ENCODE peak calls at places on chromosome 2, in ten cellular contexts. One of them, this sample, is unnamed. For H3K36me3 and H3K9me3, the result is how much of the 10 kb centered on the place peaks cover.

GRCh38 chr2:1033058-1033457 is 82.4 kb downstream of the SNTG2 start:
- DNase-seq in lower lobe of right lung: no peak
- DNase-seq in SJSA1: no peak
- DNase-seq in pancreas: no peak
- DNase-seq in K562: no peak
- DNase-seq in right lobe of liver: no peak
- DNase-seq in CD8-positive, alpha-beta memory T cell: no peak
- DNase-seq in adrenal gland: no peak
- DNase-seq in neuronal stem cell: no peak
- DNase-seq in esophagus squamous epithelium: no peak
- DNase-seq in this sample: no peak

GRCh38 chr2:134917958-134918517 is 584 bp upstream of the CCNT2 start:
- DNase-seq in lower lobe of right lung: no peak
- DNase-seq in SJSA1: peak
- DNase-seq in pancreas: no peak
- DNase-seq in K562: no peak
- DNase-seq in right lobe of liver: no peak
- DNase-seq in CD8-positive, alpha-beta memory T cell: no peak
- DNase-seq in adrenal gland: peak
- DNase-seq in neuronal stem cell: peak
- DNase-seq in esophagus squamous epithelium: peak
- DNase-seq in this sample: peak

GRCh38 chr2:178057179-178057578 is 15.4 kb downstream of the PDE11A start:
- DNase-seq in lower lobe of right lung: no peak
- DNase-seq in SJSA1: no peak
- DNase-seq in pancreas: no peak
- DNase-seq in K562: no peak
- DNase-seq in right lobe of liver: no peak
- DNase-seq in CD8-positive, alpha-beta memory T cell: no peak
- DNase-seq in adrenal gland: no peak
- DNase-seq in neuronal stem cell: no peak
- DNase-seq in esophagus squamous epithelium: no peak
- DNase-seq in this sample: no peak

GRCh38 chr2:95350320-95351079 is 52.0 kb upstream of the FAHD2A start:
- DNase-seq in lower lobe of right lung: no peak
- DNase-seq in SJSA1: no peak
- DNase-seq in pancreas: peak
- DNase-seq in K562: no peak
- DNase-seq in right lobe of liver: peak
- DNase-seq in CD8-positive, alpha-beta memory T cell: no peak
- DNase-seq in adrenal gland: no peak
- DNase-seq in neuronal stem cell: no peak
- DNase-seq in esophagus squamous epithelium: no peak
- DNase-seq in this sample: no peak

GRCh38 chr2:172674034-172674967 is 61.3 kb upstream of the RAPGEF4 start:
- DNase-seq in lower lobe of right lung: peak
- DNase-seq in SJSA1: no peak
- DNase-seq in pancreas: peak
- DNase-seq in K562: peak
- DNase-seq in right lobe of liver: peak
- DNase-seq in CD8-positive, alpha-beta memory T cell: no peak
- DNase-seq in adrenal gland: peak
- DNase-seq in neuronal stem cell: peak
- DNase-seq in esophagus squamous epithelium: no peak
- DNase-seq in this sample: no peak

GRCh38 chr2:70979626-70980025 is 1.2 kb downstream of the ANKRD53 start:
- DNase-seq in lower lobe of right lung: no peak
- DNase-seq in SJSA1: no peak
- DNase-seq in pancreas: no peak
- DNase-seq in K562: no peak
- DNase-seq in right lobe of liver: peak
- DNase-seq in CD8-positive, alpha-beta memory T cell: peak
- DNase-seq in adrenal gland: no peak
- DNase-seq in neuronal stem cell: no peak
- DNase-seq in esophagus squamous epithelium: no peak
- DNase-seq in this sample: no peak

GRCh38 chr2:236219411-236219810 is 44.8 kb downstream of the ASB18 start:
- DNase-seq in lower lobe of right lung: no peak
- DNase-seq in SJSA1: no peak
- DNase-seq in pancreas: no peak
- DNase-seq in K562: no peak
- DNase-seq in right lobe of liver: no peak
- DNase-seq in CD8-positive, alpha-beta memory T cell: no peak
- DNase-seq in adrenal gland: no peak
- DNase-seq in neuronal stem cell: no peak
- DNase-seq in esophagus squamous epithelium: no peak
- DNase-seq in this sample: no peak

GRCh38 chr2:146414456-146414855 is 1430.4 kb upstream of the ACVR2A start:
- DNase-seq in lower lobe of right lung: no peak
- DNase-seq in SJSA1: no peak
- DNase-seq in pancreas: no peak
- DNase-seq in K562: no peak
- DNase-seq in right lobe of liver: no peak
- DNase-seq in CD8-positive, alpha-beta memory T cell: no peak
- DNase-seq in adrenal gland: no peak
- DNase-seq in neuronal stem cell: no peak
- DNase-seq in esophagus squamous epithelium: no peak
- DNase-seq in this sample: no peak

GRCh38 chr2:26770986-26771586 is 7.0 kb downstream of the SLC35F6 start:
- DNase-seq in lower lobe of right lung: no peak
- DNase-seq in SJSA1: no peak
- DNase-seq in pancreas: peak
- DNase-seq in K562: peak
- DNase-seq in right lobe of liver: peak
- DNase-seq in CD8-positive, alpha-beta memory T cell: no peak
- DNase-seq in adrenal gland: peak
- DNase-seq in neuronal stem cell: no peak
- DNase-seq in esophagus squamous epithelium: no peak
- DNase-seq in this sample: no peak

GRCh38 chr2:64846175-64846574 is 143.0 kb upstream of the SLC1A4 start:
- DNase-seq in lower lobe of right lung: no peak
- DNase-seq in SJSA1: no peak
- DNase-seq in pancreas: no peak
- DNase-seq in K562: no peak
- DNase-seq in right lobe of liver: no peak
- DNase-seq in CD8-positive, alpha-beta memory T cell: no peak
- DNase-seq in adrenal gland: no peak
- DNase-seq in neuronal stem cell: no peak
- DNase-seq in esophagus squamous epithelium: no peak
- DNase-seq in this sample: no peak

GRCh38 chr2:200741468-200742202 is 70.1 kb upstream of the BZW1 start:
- DNase-seq in lower lobe of right lung: peak
- DNase-seq in SJSA1: no peak
- DNase-seq in pancreas: no peak
- DNase-seq in K562: no peak
- DNase-seq in right lobe of liver: no peak
- DNase-seq in CD8-positive, alpha-beta memory T cell: no peak
- DNase-seq in adrenal gland: no peak
- DNase-seq in neuronal stem cell: no peak
- DNase-seq in esophagus squamous epithelium: no peak
- DNase-seq in this sample: no peak

GRCh38 chr2:147224070-147224469 is 620.8 kb upstream of the ACVR2A start:
- DNase-seq in lower lobe of right lung: no peak
- DNase-seq in SJSA1: no peak
- DNase-seq in pancreas: no peak
- DNase-seq in K562: no peak
- DNase-seq in right lobe of liver: no peak
- DNase-seq in CD8-positive, alpha-beta memory T cell: no peak
- DNase-seq in adrenal gland: no peak
- DNase-seq in neuronal stem cell: no peak
- DNase-seq in esophagus squamous epithelium: no peak
- DNase-seq in this sample: no peak

DNA sequence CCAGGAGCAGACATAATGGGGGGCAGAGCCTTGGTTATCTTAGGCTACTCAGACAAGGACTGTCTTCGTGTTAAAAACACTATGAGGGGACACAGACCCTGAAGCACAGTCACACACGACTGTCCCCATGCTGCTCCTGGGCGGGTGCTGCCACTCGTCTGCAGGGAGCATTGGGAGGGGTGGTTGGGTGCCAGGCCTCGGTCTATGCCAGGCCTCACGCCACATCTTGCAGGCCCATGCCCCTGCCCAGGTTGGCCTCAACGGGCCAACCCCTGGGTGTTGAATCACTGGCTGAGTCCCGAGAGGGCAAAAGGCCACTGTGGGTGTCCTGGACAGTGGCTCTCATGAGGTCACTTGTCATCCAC is 97.9 kb downstream of the USP40 start:
- DNase-seq in lower lobe of right lung: no peak
- DNase-seq in SJSA1: no peak
- DNase-seq in pancreas: no peak
- DNase-seq in K562: no peak
- DNase-seq in right lobe of liver: peak
- DNase-seq in CD8-positive, alpha-beta memory T cell: no peak
- DNase-seq in adrenal gland: no peak
- DNase-seq in neuronal stem cell: no peak
- DNase-seq in esophagus squamous epithelium: no peak
- DNase-seq in this sample: no peak
- H3K36me3 ChIP-seq in lower lobe of right lung: half or more
- H3K36me3 ChIP-seq in SJSA1: half or more
- H3K36me3 ChIP-seq in pancreas: under half
- H3K36me3 ChIP-seq in K562: under half
- H3K36me3 ChIP-seq in right lobe of liver: under half
- H3K36me3 ChIP-seq in CD8-positive, alpha-beta memory T cell: under half
- H3K36me3 ChIP-seq in adrenal gland: under half
- H3K36me3 ChIP-seq in neuronal stem cell: half or more
- H3K36me3 ChIP-seq in esophagus squamous epithelium: under half
- H3K36me3 ChIP-seq in this sample: under half

GRCh38 chr2:2782007-2782406 is 450.9 kb upstream of the MYT1L start:
- DNase-seq in lower lobe of right lung: no peak
- DNase-seq in SJSA1: no peak
- DNase-seq in pancreas: no peak
- DNase-seq in K562: no peak
- DNase-seq in right lobe of liver: no peak
- DNase-seq in CD8-positive, alpha-beta memory T cell: no peak
- DNase-seq in adrenal gland: no peak
- DNase-seq in neuronal stem cell: no peak
- DNase-seq in esophagus squamous epithelium: no peak
- DNase-seq in this sample: no peak

GRCh38 chr2:2777213-2777612 is 446.1 kb upstream of the MYT1L start:
- DNase-seq in lower lobe of right lung: no peak
- DNase-seq in SJSA1: no peak
- DNase-seq in pancreas: no peak
- DNase-seq in K562: no peak
- DNase-seq in right lobe of liver: no peak
- DNase-seq in CD8-positive, alpha-beta memory T cell: no peak
- DNase-seq in adrenal gland: no peak
- DNase-seq in neuronal stem cell: no peak
- DNase-seq in esophagus squamous epithelium: no peak
- DNase-seq in this sample: no peak

GRCh38 chr2:2775018-2775417 is 443.9 kb upstream of the MYT1L start:
- DNase-seq in lower lobe of right lung: no peak
- DNase-seq in SJSA1: no peak
- DNase-seq in pancreas: no peak
- DNase-seq in K562: no peak
- DNase-seq in right lobe of liver: no peak
- DNase-seq in CD8-positive, alpha-beta memory T cell: no peak
- DNase-seq in adrenal gland: peak
- DNase-seq in neuronal stem cell: no peak
- DNase-seq in esophagus squamous epithelium: no peak
- DNase-seq in this sample: no peak

GRCh38 chr2:2777876-2778275 is 446.8 kb upstream of the MYT1L start:
- DNase-seq in lower lobe of right lung: no peak
- DNase-seq in SJSA1: no peak
- DNase-seq in pancreas: no peak
- DNase-seq in K562: no peak
- DNase-seq in right lobe of liver: no peak
- DNase-seq in CD8-positive, alpha-beta memory T cell: no peak
- DNase-seq in adrenal gland: no peak
- DNase-seq in neuronal stem cell: no peak
- DNase-seq in esophagus squamous epithelium: no peak
- DNase-seq in this sample: no peak

GRCh38 chr2:2779727-2780126 is 448.7 kb upstream of the MYT1L start:
- DNase-seq in lower lobe of right lung: no peak
- DNase-seq in SJSA1: no peak
- DNase-seq in pancreas: no peak
- DNase-seq in K562: no peak
- DNase-seq in right lobe of liver: no peak
- DNase-seq in CD8-positive, alpha-beta memory T cell: no peak
- DNase-seq in adrenal gland: no peak
- DNase-seq in neuronal stem cell: no peak
- DNase-seq in esophagus squamous epithelium: no peak
- DNase-seq in this sample: no peak
- H3K9me3 ChIP-seq in lower lobe of right lung: under half
- H3K9me3 ChIP-seq in SJSA1: under half
- H3K9me3 ChIP-seq in pancreas: under half
- H3K9me3 ChIP-seq in K562: under half
- H3K9me3 ChIP-seq in right lobe of liver: under half
- H3K9me3 ChIP-seq in CD8-positive, alpha-beta memory T cell: under half
- H3K9me3 ChIP-seq in adrenal gland: under half
- H3K9me3 ChIP-seq in neuronal stem cell: under half
- H3K9me3 ChIP-seq in esophagus squamous epithelium: under half
- H3K9me3 ChIP-seq in this sample: under half

DNA sequence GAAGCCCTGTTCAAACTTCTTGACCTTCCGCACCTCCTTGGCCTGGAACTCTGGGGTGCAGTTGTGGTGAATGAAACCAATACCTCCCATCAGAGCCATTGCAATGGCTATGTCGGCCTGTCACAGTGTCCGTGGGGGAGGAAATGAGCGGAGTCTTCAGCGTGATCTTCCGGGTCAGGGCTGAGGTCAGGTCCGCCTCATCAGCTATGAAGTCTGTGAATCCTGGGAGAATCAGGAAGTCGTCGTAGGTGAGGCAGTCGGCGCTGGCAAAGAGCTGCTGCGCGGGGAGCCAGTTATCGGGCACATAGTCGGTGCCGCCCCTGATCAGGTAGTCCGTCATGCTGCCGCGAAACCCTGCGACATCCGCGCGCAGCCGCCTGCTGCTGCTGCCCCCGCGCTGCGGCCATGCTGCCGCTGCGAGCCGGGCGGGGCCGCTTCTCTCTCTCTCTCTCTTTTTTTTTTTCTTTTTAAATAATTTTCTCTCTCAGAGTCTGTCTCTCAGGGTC is 154.1 kb upstream of the ZSWIM2 start:
- DNase-seq in lower lobe of right lung: no peak
- DNase-seq in SJSA1: no peak
- DNase-seq in pancreas: no peak
- DNase-seq in K562: peak
- DNase-seq in right lobe of liver: no peak
- DNase-seq in CD8-positive, alpha-beta memory T cell: no peak
- DNase-seq in adrenal gland: no peak
- DNase-seq in neuronal stem cell: no peak
- DNase-seq in esophagus squamous epithelium: no peak
- DNase-seq in this sample: no peak
- H3K4me3 ChIP-seq in lower lobe of right lung: peak
- H3K4me3 ChIP-seq in SJSA1: no peak
- H3K4me3 ChIP-seq in pancreas: no peak
- H3K4me3 ChIP-seq in K562: peak
- H3K4me3 ChIP-seq in right lobe of liver: peak
- H3K4me3 ChIP-seq in CD8-positive, alpha-beta memory T cell: peak
- H3K4me3 ChIP-seq in adrenal gland: no peak
- H3K4me3 ChIP-seq in neuronal stem cell: no peak
- H3K4me3 ChIP-seq in esophagus squamous epithelium: peak
- H3K4me3 ChIP-seq in this sample: no peak

DNA sequence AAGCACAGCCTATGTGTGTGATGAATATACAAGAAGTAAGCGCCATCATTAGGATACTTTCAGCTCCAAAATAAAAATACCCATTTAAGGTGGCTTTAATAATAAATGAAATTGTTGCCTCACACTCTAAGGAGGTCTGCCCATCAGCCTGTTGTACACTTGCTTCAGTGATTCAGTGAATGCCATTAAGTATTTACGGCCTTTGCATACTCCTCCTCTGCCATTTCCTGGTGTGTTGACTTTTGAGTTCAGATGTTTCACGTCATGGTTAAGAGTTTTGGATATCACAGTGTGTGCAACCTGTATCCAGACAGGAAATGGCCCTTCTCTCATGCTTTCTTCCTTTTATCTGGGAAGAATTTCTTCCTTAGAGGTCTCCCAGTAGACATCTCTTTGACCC is 38.6 kb upstream of the SNORC start:
- DNase-seq in lower lobe of right lung: no peak
- DNase-seq in SJSA1: no peak
- DNase-seq in pancreas: no peak
- DNase-seq in K562: no peak
- DNase-seq in right lobe of liver: no peak
- DNase-seq in CD8-positive, alpha-beta memory T cell: no peak
- DNase-seq in adrenal gland: no peak
- DNase-seq in neuronal stem cell: no peak
- DNase-seq in esophagus squamous epithelium: no peak
- DNase-seq in this sample: no peak
- H3K36me3 ChIP-seq in lower lobe of right lung: half or more
- H3K36me3 ChIP-seq in SJSA1: half or more
- H3K36me3 ChIP-seq in pancreas: under half
- H3K36me3 ChIP-seq in K562: half or more
- H3K36me3 ChIP-seq in right lobe of liver: under half
- H3K36me3 ChIP-seq in CD8-positive, alpha-beta memory T cell: under half
- H3K36me3 ChIP-seq in adrenal gland: under half
- H3K36me3 ChIP-seq in neuronal stem cell: half or more
- H3K36me3 ChIP-seq in esophagus squamous epithelium: under half
- H3K36me3 ChIP-seq in this sample: under half

This sample was measured in HAP-1.